ENCODE peak calls at places on chromosomes 12 and 14, in seven cellular contexts. One of them, this sample, is unnamed.

GRCh38 chr12:60093428-60093827 is 497.6 kb downstream of the SLC16A7 start:
- DNase-seq in WERI-Rb-1: no peak
- DNase-seq in cardiac muscle cell: no peak
- DNase-seq in IMR-90: no peak
- DNase-seq in BJ: no peak
- DNase-seq in brain microvascular endothelial cell: no peak
- DNase-seq in suprapubic skin: no peak
- DNase-seq in this sample: no peak

GRCh38 chr12:120339256-120339655 is 11.7 kb upstream of the PLA2G1B start:
- DNase-seq in suprapubic skin: no peak
- DNase-seq in IMR-90: no peak
- DNase-seq in WERI-Rb-1: no peak
- DNase-seq in cardiac muscle cell: peak; percentile 42
- DNase-seq in brain microvascular endothelial cell: no peak
- DNase-seq in BJ: no peak
- DNase-seq in this sample: no peak

GRCh38 chr14:23365353-23366162 is 586 bp upstream of the EFS start:
- DNase-seq in WERI-Rb-1: no peak
- DNase-seq in suprapubic skin: peak; percentile 72
- DNase-seq in IMR-90: peak; percentile 5
- DNase-seq in cardiac muscle cell: no peak
- DNase-seq in brain microvascular endothelial cell: no peak
- DNase-seq in BJ: no peak
- DNase-seq in this sample: peak; percentile 80

GRCh38 chr14:61553730-61554641 is 141.3 kb upstream of the HIF1A start:
- DNase-seq in cardiac muscle cell: no peak
- DNase-seq in suprapubic skin: peak; percentile 74
- DNase-seq in brain microvascular endothelial cell: peak; percentile 97
- DNase-seq in WERI-Rb-1: no peak
- DNase-seq in IMR-90: peak; percentile 98
- DNase-seq in BJ: peak; percentile 99
- DNase-seq in this sample: no peak

GRCh38 chr14:100661340-100661712 is 65.4 kb upstream of the DLK1 start:
- DNase-seq in suprapubic skin: no peak
- DNase-seq in cardiac muscle cell: no peak
- DNase-seq in brain microvascular endothelial cell: no peak
- DNase-seq in WERI-Rb-1: no peak
- DNase-seq in IMR-90: no peak
- DNase-seq in BJ: no peak
- DNase-seq in this sample: no peak

GRCh38 chr14:35971965-35972630 is 146.0 kb downstream of the BRMS1L start:
- DNase-seq in cardiac muscle cell: no peak
- DNase-seq in BJ: no peak
- DNase-seq in brain microvascular endothelial cell: no peak
- DNase-seq in WERI-Rb-1: no peak
- DNase-seq in IMR-90: no peak
- DNase-seq in suprapubic skin: no peak
- DNase-seq in this sample: no peak

GRCh38 chr12:52715416-52715815 is 12.1 kb upstream of the KRT77 start:
- DNase-seq in BJ: no peak
- DNase-seq in suprapubic skin: no peak
- DNase-seq in cardiac muscle cell: no peak
- DNase-seq in brain microvascular endothelial cell: no peak
- DNase-seq in IMR-90: no peak
- DNase-seq in WERI-Rb-1: peak; percentile 17
- DNase-seq in this sample: no peak

GRCh38 chr12:32885831-32886230 is 10.7 kb downstream of the PKP2 start:
- DNase-seq in cardiac muscle cell: no peak
- DNase-seq in WERI-Rb-1: no peak
- DNase-seq in BJ: no peak
- DNase-seq in IMR-90: no peak
- DNase-seq in brain microvascular endothelial cell: no peak
- DNase-seq in suprapubic skin: no peak
- DNase-seq in this sample: no peak

GRCh38 chr12:27841392-27841882 is 61.4 kb upstream of the MANSC4 start:
- DNase-seq in WERI-Rb-1: no peak
- DNase-seq in IMR-90: peak; percentile 24
- DNase-seq in BJ: no peak
- DNase-seq in brain microvascular endothelial cell: peak; percentile 46
- DNase-seq in suprapubic skin: no peak
- DNase-seq in cardiac muscle cell: no peak
- DNase-seq in this sample: no peak

GRCh38 chr14:21023817-21024667 is 819 bp downstream of the NDRG2 start:
- DNase-seq in cardiac muscle cell: no peak
- DNase-seq in brain microvascular endothelial cell: no peak
- DNase-seq in BJ: no peak
- DNase-seq in IMR-90: no peak
- DNase-seq in WERI-Rb-1: no peak
- DNase-seq in suprapubic skin: no peak
- DNase-seq in this sample: no peak

GRCh38 chr12:49097381-49097780 is 2.8 kb upstream of the DHH start:
- DNase-seq in IMR-90: no peak
- DNase-seq in cardiac muscle cell: no peak
- DNase-seq in suprapubic skin: no peak
- DNase-seq in WERI-Rb-1: peak; percentile 35
- DNase-seq in brain microvascular endothelial cell: no peak
- DNase-seq in BJ: no peak
- DNase-seq in this sample: no peak

GRCh38 chr12:4564819-4565218 is 2.8 kb downstream of the DYRK4 start:
- DNase-seq in suprapubic skin: no peak
- DNase-seq in BJ: no peak
- DNase-seq in brain microvascular endothelial cell: no peak
- DNase-seq in WERI-Rb-1: no peak
- DNase-seq in cardiac muscle cell: no peak
- DNase-seq in IMR-90: no peak
- DNase-seq in this sample: no peak

GRCh38 chr12:105288311-105288996 is 42.0 kb upstream of the C12orf75 start:
- DNase-seq in IMR-90: no peak
- DNase-seq in WERI-Rb-1: no peak
- DNase-seq in BJ: no peak
- DNase-seq in brain microvascular endothelial cell: no peak
- DNase-seq in cardiac muscle cell: no peak
- DNase-seq in suprapubic skin: no peak
- DNase-seq in this sample: no peak

GRCh38 chr12:109728921-109729836 is 15.6 kb downstream of the FAM222A start:
- DNase-seq in cardiac muscle cell: no peak
- DNase-seq in suprapubic skin: peak; percentile 56
- DNase-seq in IMR-90: no peak
- DNase-seq in BJ: no peak
- DNase-seq in WERI-Rb-1: no peak
- DNase-seq in brain microvascular endothelial cell: no peak
- DNase-seq in this sample: peak; percentile 7

GRCh38 chr12:78418919-78419318 is 445.7 kb upstream of the SYT1 start:
- DNase-seq in IMR-90: no peak
- DNase-seq in cardiac muscle cell: no peak
- DNase-seq in BJ: no peak
- DNase-seq in WERI-Rb-1: no peak
- DNase-seq in suprapubic skin: no peak
- DNase-seq in brain microvascular endothelial cell: no peak
- DNase-seq in this sample: no peak

GRCh38 chr12:2976581-2976996 is 17.4 kb downstream of the TEAD4 start:
- DNase-seq in WERI-Rb-1: no peak
- DNase-seq in cardiac muscle cell: no peak
- DNase-seq in BJ: no peak
- DNase-seq in IMR-90: no peak
- DNase-seq in suprapubic skin: no peak
- DNase-seq in brain microvascular endothelial cell: no peak
- DNase-seq in this sample: no peak

GRCh38 chr12:89160716-89161123 is 191.6 kb downstream of the DUSP6 start:
- DNase-seq in IMR-90: peak; percentile 88
- DNase-seq in suprapubic skin: peak; percentile 67
- DNase-seq in brain microvascular endothelial cell: peak; percentile 97
- DNase-seq in BJ: peak; percentile 63
- DNase-seq in cardiac muscle cell: no peak
- DNase-seq in WERI-Rb-1: no peak
- DNase-seq in this sample: peak; percentile 68

GRCh38 chr12:51183816-51184215 is 10.9 kb upstream of the TFCP2 start:
- DNase-seq in WERI-Rb-1: peak; percentile 88
- DNase-seq in BJ: no peak
- DNase-seq in IMR-90: peak; percentile 67
- DNase-seq in cardiac muscle cell: peak; percentile 80
- DNase-seq in brain microvascular endothelial cell: peak; percentile 22
- DNase-seq in suprapubic skin: no peak
- DNase-seq in this sample: no peak

GRCh38 chr12:70639535-70639934 is 2.3 kb upstream of the PTPRB start:
- DNase-seq in cardiac muscle cell: no peak
- DNase-seq in IMR-90: no peak
- DNase-seq in WERI-Rb-1: no peak
- DNase-seq in BJ: no peak
- DNase-seq in suprapubic skin: no peak
- DNase-seq in brain microvascular endothelial cell: no peak
- DNase-seq in this sample: no peak

GRCh38 chr12:103839103-103839502 is 1.9 kb downstream of the NT5DC3 start:
- DNase-seq in WERI-Rb-1: no peak
- DNase-seq in BJ: no peak
- DNase-seq in IMR-90: no peak
- DNase-seq in brain microvascular endothelial cell: no peak
- DNase-seq in suprapubic skin: no peak
- DNase-seq in cardiac muscle cell: no peak
- DNase-seq in this sample: no peak

GRCh38 chr12:116876151-116876869 is 4.9 kb downstream of the HRK start:
- DNase-seq in cardiac muscle cell: no peak
- DNase-seq in BJ: no peak
- DNase-seq in IMR-90: no peak
- DNase-seq in WERI-Rb-1: no peak
- DNase-seq in suprapubic skin: no peak
- DNase-seq in brain microvascular endothelial cell: no peak
- DNase-seq in this sample: no peak

GRCh38 chr12:95701722-95702418 is 88.7 kb downstream of the NTN4 start:
- DNase-seq in brain microvascular endothelial cell: no peak
- DNase-seq in cardiac muscle cell: no peak
- DNase-seq in WERI-Rb-1: no peak
- DNase-seq in suprapubic skin: no peak
- DNase-seq in IMR-90: no peak
- DNase-seq in BJ: no peak
- DNase-seq in this sample: no peak

GRCh38 chr12:13000616-13000934 is 510 bp upstream of the HEBP1 start:
- DNase-seq in WERI-Rb-1: no peak
- DNase-seq in suprapubic skin: no peak
- DNase-seq in BJ: no peak
- DNase-seq in cardiac muscle cell: peak; percentile 62
- DNase-seq in IMR-90: no peak
- DNase-seq in brain microvascular endothelial cell: no peak
- DNase-seq in this sample: no peak

GRCh38 chr14:65879218-65880009 is 466.9 kb downstream of the FUT8 start:
- DNase-seq in BJ: no peak
- DNase-seq in IMR-90: peak; percentile 60
- DNase-seq in WERI-Rb-1: no peak
- DNase-seq in cardiac muscle cell: no peak
- DNase-seq in suprapubic skin: no peak
- DNase-seq in brain microvascular endothelial cell: peak; percentile 1
- DNase-seq in this sample: no peak

GRCh38 chr12:105279460-105280056 is 43.6 kb upstream of the APPL2 start:
- DNase-seq in IMR-90: no peak
- DNase-seq in suprapubic skin: no peak
- DNase-seq in cardiac muscle cell: peak; percentile 45
- DNase-seq in brain microvascular endothelial cell: peak; percentile 21
- DNase-seq in WERI-Rb-1: peak; percentile 39
- DNase-seq in BJ: no peak
- DNase-seq in this sample: no peak

GRCh38 chr14:99265571-99265970 is 6.4 kb downstream of the BCL11B start:
- DNase-seq in cardiac muscle cell: no peak
- DNase-seq in suprapubic skin: no peak
- DNase-seq in BJ: no peak
- DNase-seq in IMR-90: no peak
- DNase-seq in brain microvascular endothelial cell: no peak
- DNase-seq in WERI-Rb-1: no peak
- DNase-seq in this sample: no peak
- H3K4me3 ChIP-seq in cardiac muscle cell: no peak overlapping the region
- H3K4me3 ChIP-seq in suprapubic skin: peak overlapping the region; percentile 39
- H3K4me3 ChIP-seq in BJ: no peak overlapping the region
- H3K4me3 ChIP-seq in IMR-90: no peak overlapping the region
- H3K4me3 ChIP-seq in brain microvascular endothelial cell: no peak overlapping the region
- H3K4me3 ChIP-seq in WERI-Rb-1: no peak overlapping the region
- H3K4me3 ChIP-seq in this sample: no peak overlapping the region

DNA sequence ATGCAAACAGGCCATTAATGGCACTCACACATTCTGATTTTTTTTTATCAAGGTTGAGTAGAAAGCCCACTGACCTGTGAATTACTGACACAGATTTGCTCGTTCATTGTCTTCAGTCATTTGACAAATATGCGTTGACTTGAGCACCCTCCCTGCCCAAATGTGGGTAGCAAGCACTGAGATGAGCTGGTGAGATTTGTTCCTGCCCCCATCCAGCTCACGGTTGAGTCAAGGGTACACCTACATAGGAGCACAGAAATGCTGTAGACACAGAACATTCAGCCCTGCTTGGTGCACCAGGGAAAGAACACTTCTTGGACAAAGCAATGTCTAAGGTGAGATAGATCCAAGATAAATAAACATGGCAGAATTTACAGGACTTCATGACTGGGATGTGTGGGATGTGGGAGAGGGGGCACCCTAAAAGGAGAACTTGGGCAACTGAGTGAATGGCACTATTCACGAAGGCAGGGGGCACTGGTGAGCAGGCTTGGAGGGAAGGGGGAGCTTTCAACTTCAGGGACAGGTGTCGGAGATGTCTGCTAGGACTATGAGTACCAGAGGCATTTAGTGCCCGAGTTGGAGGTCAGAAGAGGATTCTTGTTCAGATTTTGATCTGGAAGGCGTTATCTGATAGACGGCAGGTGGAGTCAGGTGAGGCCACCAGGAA is 213.4 kb downstream of the VRK1 start:
- DNase-seq in cardiac muscle cell: no peak
- DNase-seq in brain microvascular endothelial cell: no peak
- DNase-seq in BJ: no peak
- DNase-seq in WERI-Rb-1: peak; percentile 22
- DNase-seq in IMR-90: no peak
- DNase-seq in suprapubic skin: no peak
- DNase-seq in this sample: no peak
- TF ChIP-seq CTCF in cardiac muscle cell: no peak
- TF ChIP-seq CTCF in brain microvascular endothelial cell: no peak
- TF ChIP-seq CTCF in BJ: no peak
- TF ChIP-seq CTCF in WERI-Rb-1: peak; percentile 59
- TF ChIP-seq CTCF in IMR-90: no peak
- TF ChIP-seq CTCF in suprapubic skin: no peak
- TF ChIP-seq CTCF in this sample: no peak

GRCh38 chr12:128810182-128811127 is 13.3 kb downstream of the SLC15A4 start:
- DNase-seq in IMR-90: no peak
- DNase-seq in suprapubic skin: no peak
- DNase-seq in BJ: no peak
- DNase-seq in cardiac muscle cell: no peak
- DNase-seq in WERI-Rb-1: peak; percentile 82
- DNase-seq in brain microvascular endothelial cell: no peak
- DNase-seq in this sample: no peak
- H3K4me3 ChIP-seq in IMR-90: no peak overlapping the region
- H3K4me3 ChIP-seq in suprapubic skin: peak overlapping the region; percentile 8
- H3K4me3 ChIP-seq in BJ: no peak overlapping the region
- H3K4me3 ChIP-seq in cardiac muscle cell: no peak overlapping the region
- H3K4me3 ChIP-seq in WERI-Rb-1: peak overlapping the region; percentile 20
- H3K4me3 ChIP-seq in brain microvascular endothelial cell: no peak overlapping the region
- H3K4me3 ChIP-seq in this sample: no peak overlapping the region

GRCh38 chr14:74400328-74400727 is 25.7 kb downstream of the SYNDIG1L start:
- DNase-seq in brain microvascular endothelial cell: peak; percentile 1
- DNase-seq in WERI-Rb-1: peak; percentile 26
- DNase-seq in suprapubic skin: no peak
- DNase-seq in cardiac muscle cell: peak; percentile 20
- DNase-seq in IMR-90: no peak
- DNase-seq in BJ: no peak
- DNase-seq in this sample: no peak
- TF ChIP-seq CTCF in brain microvascular endothelial cell: peak; percentile 43
- TF ChIP-seq CTCF in WERI-Rb-1: peak; percentile 24
- TF ChIP-seq CTCF in suprapubic skin: no peak
- TF ChIP-seq CTCF in cardiac muscle cell: peak; percentile 21
- TF ChIP-seq CTCF in IMR-90: no peak
- TF ChIP-seq CTCF in BJ: peak; percentile 25
- TF ChIP-seq CTCF in this sample: no peak

This sample was measured in left lung.